ENCODE peak calls at places on chromosomes 5 and 9, in six cellular contexts. W is foreskin keratinocyte, R is heart right ventricle, T is H9, Q is OCI-LY7, B is heart left ventricle. F is an unnamed sample.

GRCh38 chr5:31449175-31449574 is 82.7 kb downstream of the DROSHA start:
- DNase-seq in Q (no peak), W (no peak), B (no peak), R (no peak), T (no peak), F (no peak)

GRCh38 chr5:42993516-42994284 is 46.4 kb downstream of the ANXA2R start:
- DNase-seq in R (peak; percentile 47), T (peak; percentile 37), B (no peak), W (peak; percentile 38), Q (peak; percentile 46), F (no peak)

GRCh38 chr5:142087920-142088679 is 20.5 kb upstream of the NDFIP1 start:
- DNase-seq in W (no peak), R (no peak), T (no peak), Q (no peak), B (no peak), F (no peak)

GRCh38 chr5:109191153-109191558 is 218.6 kb downstream of the PJA2 start:
- DNase-seq in B (no peak), R (no peak), Q (no peak), W (peak; percentile 77), T (no peak), F (no peak)

GRCh38 chr9:121369595-121370265 is at the start of gene STOM:
- DNase-seq in W (peak; percentile 75), R (peak; percentile 93), Q (no peak), T (no peak), B (peak; percentile 94), F (peak; percentile 89)

GRCh38 chr5:76403713-76403962 is 553 bp downstream of the IQGAP2 start:
- DNase-seq in Q (no peak), R (no peak), T (no peak), W (no peak), B (no peak), F (no peak)

GRCh38 chr5:111083323-111083722 is 8.8 kb upstream of the WDR36 start:
- DNase-seq in Q (peak; percentile 76), W (no peak), B (no peak), T (no peak), R (no peak), F (no peak)

GRCh38 chr9:120655005-120655622 is 59.2 kb downstream of the MEGF9 start:
- DNase-seq in B (no peak), Q (no peak), W (peak; percentile 73), T (no peak), R (no peak), F (no peak)

GRCh38 chr9:131915181-131915580 is 164.5 kb downstream of the MED27 start:
- DNase-seq in R (no peak), B (no peak), Q (no peak), W (peak; percentile 21), T (no peak), F (no peak)

GRCh38 chr9:113563856-113564514 is 100.5 kb downstream of the RGS3 start:
- DNase-seq in T (no peak), Q (no peak), B (no peak), W (no peak), R (no peak), F (no peak)

GRCh38 chr5:57032151-57032551 is 80.2 kb upstream of the MIER3 start:
- DNase-seq in R (no peak), B (no peak), T (no peak), Q (peak; percentile 11), W (peak; percentile 10), F (peak; percentile 35)

GRCh38 chr9:116051528-116051927 is 102.1 kb upstream of the PAPPA start:
- DNase-seq in T (no peak), Q (no peak), W (no peak), R (no peak), B (no peak), F (no peak)

GRCh38 chr9:88826181-88826580 is 165.1 kb upstream of the S1PR3 start:
- DNase-seq in R (no peak), Q (no peak), T (no peak), B (no peak), W (no peak), F (no peak)

DNA sequence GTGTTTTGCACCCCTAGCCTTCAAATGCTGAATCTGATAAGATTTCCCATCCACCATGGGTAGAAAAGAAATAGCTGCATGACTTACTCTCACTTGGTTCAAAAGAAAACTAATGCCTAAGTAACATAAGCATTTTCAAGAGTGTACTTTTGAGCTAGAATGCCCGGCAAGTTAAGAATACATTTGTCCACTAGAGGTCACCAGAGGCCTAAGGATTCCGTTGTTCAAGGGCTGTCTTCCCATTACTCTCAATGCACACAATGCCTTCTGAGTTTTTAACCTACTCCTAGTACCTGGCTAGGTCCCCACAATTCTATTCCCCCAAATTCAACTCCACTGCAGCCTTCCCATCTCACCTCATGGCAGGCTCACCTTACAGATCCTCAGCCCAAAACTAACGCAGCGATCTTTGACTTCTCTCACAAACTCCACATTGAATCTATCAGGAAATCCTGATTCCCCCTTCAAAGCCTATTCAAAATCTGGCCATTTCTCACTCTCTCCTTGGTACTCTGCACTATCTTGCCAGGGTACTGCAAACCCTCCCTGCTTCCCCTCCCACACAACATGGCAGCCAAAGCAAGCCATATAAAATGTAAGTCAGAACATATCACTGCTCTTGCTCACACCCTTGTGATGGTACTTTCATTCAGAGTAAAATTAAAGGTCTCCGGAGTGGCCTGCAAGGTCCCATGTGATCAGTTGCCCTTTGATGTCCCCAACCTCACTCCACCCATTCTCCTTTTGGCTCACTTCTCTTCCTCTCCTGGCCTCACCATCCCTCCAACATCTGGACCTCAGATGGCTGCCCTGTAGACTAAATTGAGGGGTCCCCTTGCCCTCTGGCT is 13.4 kb downstream of the OXCT1 start:
- DNase-seq in B (no peak), W (peak; percentile 45), Q (peak; percentile 77), R (peak; percentile 71), T (peak; percentile 46), F (no peak)
- TF ChIP-seq CTCF in B (peak; percentile 85), W (peak; percentile 84), Q (peak; percentile 92), R (peak; percentile 78), T (peak; percentile 85), F (peak; percentile 56)

GRCh38 chr9:125556046-125556445 is 151.0 kb downstream of the MAPKAP1 start:
- DNase-seq in Q (no peak), R (no peak), W (no peak), T (no peak), B (peak; percentile 44), F (no peak)

GRCh38 chr9:125559194-125559593 is 147.8 kb downstream of the MAPKAP1 start:
- DNase-seq in Q (no peak), T (no peak), B (no peak), R (no peak), W (no peak), F (no peak)

GRCh38 chr9:125559894-125560293 is 147.1 kb downstream of the MAPKAP1 start:
- DNase-seq in Q (no peak), R (no peak), T (no peak), B (no peak), W (no peak), F (no peak)

GRCh38 chr9:125561497-125562148 is 145.4 kb downstream of the MAPKAP1 start:
- DNase-seq in R (no peak), W (no peak), Q (peak; percentile 9), T (no peak), B (no peak), F (no peak)

DNA sequence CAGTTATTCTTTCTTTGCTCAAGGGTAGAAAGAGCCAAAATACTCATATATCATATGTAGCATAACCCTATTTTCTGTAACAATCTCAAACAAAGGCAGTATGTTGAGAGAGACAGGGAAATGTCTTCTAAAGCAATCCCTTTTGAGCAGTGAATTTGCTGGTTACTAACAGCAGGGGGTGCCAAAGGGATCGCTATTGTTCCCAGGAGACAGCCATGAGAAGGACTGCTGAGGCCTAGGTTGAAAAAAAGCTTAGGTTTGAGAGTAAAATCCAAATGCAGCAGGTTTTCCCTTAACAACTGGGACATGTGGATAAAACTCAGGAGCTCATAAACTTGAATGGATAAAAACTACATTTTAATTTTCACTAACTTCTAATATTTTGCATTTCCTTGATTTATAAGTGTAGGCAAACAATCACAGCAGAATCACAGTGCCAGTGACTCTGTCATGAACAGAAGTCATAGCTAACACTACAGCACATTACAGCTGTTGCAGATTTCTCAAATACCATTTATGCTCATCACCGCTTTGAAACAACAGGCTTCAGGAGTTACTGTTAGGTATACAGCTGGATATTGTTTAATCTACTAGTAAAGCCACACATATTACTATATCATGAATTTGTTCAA is 148.4 kb downstream of the MAPKAP1 start:
- DNase-seq in Q (peak; percentile 72), R (peak; percentile 70), W (peak; percentile 58), T (peak; percentile 63), B (peak; percentile 57), F (peak; percentile 67)
- H3K27ac ChIP-seq in Q (no peak overlapping the region), R (peak overlapping the region; percentile 35), W (no peak overlapping the region), T (no peak overlapping the region), B (no peak overlapping the region), F (no peak overlapping the region)

GRCh38 chr5:88882321-88883038 is 504 bp downstream of the MEF2C start:
- DNase-seq in Q (peak; percentile 39), W (no peak), T (no peak), R (no peak), B (no peak), F (no peak)

GRCh38 chr5:88880196-88880595 is 2.8 kb downstream of the MEF2C start:
- DNase-seq in T (no peak), Q (no peak), R (no peak), W (no peak), B (no peak), F (no peak)

GRCh38 chr5:88883059-88883565 is at the start of gene MEF2C:
- DNase-seq in B (peak; percentile 86), Q (peak; percentile 78), T (peak; percentile 55), R (peak; percentile 90), W (peak; percentile 64), F (peak; percentile 51)

GRCh38 chr5:88879724-88880123 is 3.3 kb downstream of the MEF2C start:
- DNase-seq in B (no peak), T (no peak), R (no peak), W (no peak), Q (peak; percentile 37), F (no peak)

DNA sequence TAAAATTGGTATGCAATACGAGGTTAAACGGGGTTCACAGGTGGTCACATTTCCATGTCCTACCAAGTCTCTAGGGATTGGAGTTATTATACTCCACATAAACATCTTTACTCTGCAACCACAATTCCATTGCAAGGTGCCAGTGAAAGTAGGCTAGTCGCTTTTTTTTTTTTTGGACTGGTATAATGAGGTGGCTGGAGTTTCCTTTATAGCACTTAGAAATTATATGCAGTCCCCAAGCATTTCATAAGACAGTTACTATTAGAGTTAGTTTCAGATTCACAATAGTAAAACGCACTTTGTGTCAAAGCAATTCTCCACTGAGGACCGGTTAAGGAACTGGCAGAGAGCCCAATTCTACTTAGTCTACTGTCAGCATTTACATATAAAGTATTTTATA is 1.4 kb downstream of the MEF2C start:
- DNase-seq in B (no peak), W (no peak), T (no peak), R (peak; percentile 46), Q (peak; percentile 29), F (no peak)
- TF ChIP-seq CTCF in B (no peak), W (no peak), T (no peak), R (no peak), Q (no peak), F (no peak)

GRCh38 chr5:131473731-131474130 is 161.3 kb downstream of the RAPGEF6 start:
- DNase-seq in B (no peak), W (no peak), T (no peak), R (no peak), Q (no peak), F (no peak)

DNA sequence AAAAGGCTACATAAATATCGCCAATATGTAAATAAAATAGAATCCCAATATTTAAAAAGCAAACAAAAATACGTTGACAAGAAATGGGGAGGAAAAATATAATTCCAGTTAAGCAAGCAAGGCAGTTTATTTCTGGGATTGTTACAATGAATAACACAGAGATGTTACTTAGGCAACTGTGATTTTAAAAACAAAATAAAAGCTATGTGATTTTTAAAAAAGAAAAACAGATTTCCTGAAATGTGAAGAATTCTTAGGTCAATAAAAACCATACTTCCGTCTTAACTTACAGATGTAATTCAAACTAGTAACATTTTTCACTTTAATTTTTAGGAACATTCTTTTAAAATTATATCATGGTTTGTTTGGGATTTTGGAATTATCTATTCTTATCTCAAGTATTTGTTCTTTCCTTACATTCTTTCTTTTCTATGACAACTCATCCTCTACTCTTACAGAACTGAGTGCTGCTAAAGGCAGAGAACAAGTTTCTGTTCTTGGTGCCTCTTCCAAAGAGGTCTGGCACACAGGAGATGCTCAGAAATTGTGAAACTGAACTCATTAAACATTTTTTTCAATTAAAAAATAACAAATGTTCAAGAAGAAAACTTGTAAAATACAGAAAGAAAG is 159.5 kb downstream of the RAPGEF6 start:
- DNase-seq in R (no peak), W (no peak), T (no peak), B (no peak), Q (no peak), F (no peak)
- H3K27ac ChIP-seq in R (no peak overlapping the region), W (no peak overlapping the region), T (no peak overlapping the region), B (no peak overlapping the region), Q (no peak overlapping the region), F (no peak overlapping the region)

F was measured in stomach.